ENCODE peak calls at places on chromosomes 2 and 18, in five cellular contexts. Q is cardiac muscle cell, F is amygdala, J is NCI-H1092 treated with DMSO at 0.1 percent for 48 hours, D is HTR-8/SVneo. M is an unnamed sample.

GRCh38 chr2:240818543-240819403 is 1.2 kb downstream of the KIF1A start:
- DNase-seq in Q (peak), J (peak), F (peak), D (no peak), M (peak)

GRCh38 chr2:142347751-142348150 is 216.9 kb upstream of the LRP1B start:
- DNase-seq in F (no peak), D (no peak), Q (no peak), J (no peak), M (no peak)

GRCh38 chr18:43893001-43893637 is 615.8 kb upstream of the SYT4 start:
- DNase-seq in D (peak), J (no peak), Q (peak), F (no peak), M (no peak)

GRCh38 chr2:202104286-202104870 is 31.3 kb downstream of the KIAA2012 start:
- DNase-seq in J (no peak), F (no peak), Q (peak), D (peak), M (peak)

GRCh38 chr2:217901826-217902225 is 101.0 kb downstream of the TNS1 start:
- DNase-seq in Q (no peak), J (no peak), D (no peak), F (no peak), M (no peak)

GRCh38 chr2:230666885-230667712 is 45.5 kb upstream of the CAB39 start:
- DNase-seq in J (no peak), F (no peak), D (no peak), Q (no peak), M (no peak)

GRCh38 chr2:231985823-231986261 is 24.3 kb downstream of the DIS3L2 start:
- DNase-seq in Q (no peak), F (no peak), J (no peak), D (no peak), M (no peak)

GRCh38 chr2:145813481-145813880 is 1293.6 kb upstream of the ZEB2 start:
- DNase-seq in D (no peak), F (no peak), J (no peak), Q (peak), M (no peak)

GRCh38 chr2:138503087-138503442 is 1.5 kb downstream of the SPOPL start:
- DNase-seq in Q (no peak), F (no peak), J (no peak), D (no peak), M (no peak)

GRCh38 chr2:187075106-187076070 is 226.4 kb upstream of the ZSWIM2 start:
- DNase-seq in J (no peak), F (no peak), Q (no peak), D (no peak), M (no peak)

GRCh38 chr18:74940856-74941255 is 268.1 kb downstream of the PTGR3 start:
- DNase-seq in Q (no peak), J (no peak), D (no peak), F (no peak), M (no peak)

GRCh38 chr2:234290671-234291070 is 206.2 kb downstream of the ARL4C start:
- DNase-seq in F (no peak), D (no peak), J (no peak), Q (no peak), M (no peak)